ENCODE peak calls at places on chromosomes 13 and 19, in seven cellular contexts. E is GM12878, M is K562, Z is GM12891, F is SK-N-SH, J is H1, Y is HepG2. O is an unnamed sample.

GRCh38 chr13:41631296-41631965 is 174.1 kb downstream of the RGCC start:
- DNase-seq in Y (no peak), F (no peak), E (no peak), J (no peak), M (no peak), Z (no peak), O (no peak)

GRCh38 chr19:1843646-1844394 is 4.5 kb downstream of the REXO1 start:
- DNase-seq in Y (no peak), M (no peak), E (no peak), F (no peak), J (no peak), Z (no peak), O (no peak)

GRCh38 chr19:46953955-46954501 is 65.6 kb upstream of the NPAS1 start:
- DNase-seq in J (no peak), Y (peak; percentile 30), E (no peak), Z (no peak), M (no peak), F (no peak), O (no peak)

GRCh38 chr13:85864963-85865530 is 65.8 kb upstream of the SLITRK6 start:
- DNase-seq in Z (no peak), J (no peak), M (no peak), F (peak; percentile 22), Y (peak; percentile 6), E (no peak), O (no peak)

GRCh38 chr19:495440-496332 is 600 bp upstream of the MADCAM1 start:
- DNase-seq in J (peak; percentile 98), Z (no peak), M (peak; percentile 64), F (peak; percentile 84), E (no peak), Y (no peak), O (peak; percentile 63)

GRCh38 chr19:49488046-49488862 is 846 bp downstream of the RPL13A start:
- DNase-seq in F (no peak), M (no peak), E (no peak), Z (no peak), Y (no peak), J (no peak), O (no peak)

GRCh38 chr19:38274734-38275133 is 10.4 kb downstream of the SPINT2 start:
- DNase-seq in J (no peak), F (no peak), E (no peak), M (no peak), Z (no peak), Y (no peak), O (no peak)

GRCh38 chr13:43981091-43981490 is 101.4 kb downstream of the LACC1 start:
- DNase-seq in Z (no peak), Y (peak; percentile 2), F (peak; percentile 11), E (no peak), J (peak; percentile 72), M (peak; percentile 8), O (no peak)

GRCh38 chr13:76385606-76386005 is 500.6 kb downstream of the KCTD12 start:
- DNase-seq in M (no peak), Y (no peak), F (no peak), J (no peak), E (no peak), Z (no peak), O (no peak)

GRCh38 chr19:53546766-53547541 is 9.0 kb downstream of the ZNF331 start:
- DNase-seq in M (no peak), E (no peak), Y (no peak), F (peak; percentile 22), J (no peak), Z (no peak), O (no peak)

GRCh38 chr19:31668916-31669315 is 319.7 kb upstream of the TSHZ3 start:
- DNase-seq in J (no peak), M (no peak), F (no peak), E (no peak), Z (no peak), Y (no peak), O (no peak)

GRCh38 chr13:74575729-74576125 is 441.5 kb upstream of the KLF12 start:
- DNase-seq in J (peak; percentile 78), Z (no peak), F (peak; percentile 90), M (peak; percentile 19), Y (no peak), E (no peak), O (no peak)

GRCh38 chr13:27853871-27854270 is 61.6 kb downstream of the GSX1 start:
- DNase-seq in E (no peak), Y (no peak), F (no peak), Z (no peak), J (no peak), M (no peak), O (no peak)

GRCh38 chr13:31761951-31762350 is 22.6 kb downstream of the RXFP2 start:
- DNase-seq in M (no peak), J (no peak), E (no peak), F (no peak), Z (no peak), Y (no peak), O (no peak)

GRCh38 chr13:31764556-31764955 is 25.2 kb downstream of the RXFP2 start:
- DNase-seq in Y (no peak), Z (no peak), M (no peak), J (no peak), E (no peak), F (no peak), O (no peak)

GRCh38 chr13:31767175-31767900 is 28.0 kb downstream of the RXFP2 start:
- DNase-seq in F (no peak), Y (no peak), M (no peak), E (no peak), J (no peak), Z (no peak), O (no peak)

GRCh38 chr13:31768351-31768750 is 29.0 kb downstream of the RXFP2 start:
- DNase-seq in F (no peak), M (no peak), J (no peak), Z (no peak), Y (no peak), E (no peak), O (no peak)

GRCh38 chr13:31765441-31765840 is 26.1 kb downstream of the RXFP2 start:
- DNase-seq in Z (no peak), J (no peak), F (no peak), E (no peak), Y (no peak), M (no peak), O (no peak)
- TF ChIP-seq TAF1 in Z (no peak), J (no peak), F (no peak), E (no peak), Y (no peak), M (no peak), O (no peak)

DNA sequence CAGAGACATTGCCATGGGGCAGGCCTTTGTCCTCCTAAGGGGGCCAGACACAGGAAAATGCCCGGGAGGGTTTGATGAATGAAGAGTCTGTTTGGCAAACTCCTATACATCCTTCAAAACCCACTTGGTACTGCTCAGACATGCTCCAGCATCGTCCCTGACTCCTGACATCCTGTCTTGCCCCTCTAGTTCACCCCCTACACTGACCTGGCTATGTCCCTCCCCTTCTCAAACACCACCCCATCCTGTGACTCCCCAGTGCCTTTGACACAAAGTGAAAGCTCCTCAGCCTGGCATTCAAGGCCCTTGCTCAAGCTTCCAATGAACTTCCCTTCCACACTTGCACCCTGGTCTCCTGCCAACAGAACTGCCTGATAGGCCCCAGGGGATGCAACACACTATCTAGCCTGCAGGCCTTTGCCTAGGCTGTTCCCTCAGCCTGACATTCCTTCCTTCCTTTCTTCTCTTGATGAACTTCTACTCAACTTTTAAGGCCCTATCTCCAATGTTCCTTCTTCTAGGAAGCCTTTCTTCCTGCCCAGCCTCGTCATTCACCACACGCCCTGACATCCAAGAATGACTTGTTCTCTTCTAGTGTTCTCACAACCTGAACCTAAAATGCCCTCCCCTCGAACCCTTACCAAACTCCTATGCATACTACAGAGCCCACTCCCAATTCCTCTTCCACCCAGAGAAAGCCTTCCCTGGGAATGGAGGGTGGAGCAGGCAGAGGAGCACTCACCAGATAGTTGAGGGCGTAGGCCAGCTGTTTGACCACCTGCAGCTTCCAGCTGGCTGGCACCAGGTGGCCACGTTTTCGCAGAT is 12.4 kb downstream of the JAK3 start:
- DNase-seq in E (no peak), J (no peak), Y (no peak), M (no peak), Z (no peak), F (no peak), O (no peak)
- TF ChIP-seq TAF1 in E (no peak), J (no peak), Y (no peak), M (no peak), Z (no peak), F (no peak), O (no peak)

GRCh38 chr13:33934343-33934742 is 116.4 kb downstream of the RFC3 start:
- DNase-seq in M (no peak), Y (no peak), E (no peak), J (no peak), Z (no peak), F (no peak), O (no peak)

GRCh38 chr13:33933810-33934209 is 115.9 kb downstream of the RFC3 start:
- DNase-seq in Y (no peak), M (no peak), Z (no peak), F (no peak), J (no peak), E (no peak), O (no peak)

GRCh38 chr13:33932765-33933406 is 114.9 kb downstream of the RFC3 start:
- DNase-seq in Y (no peak), M (no peak), E (no peak), J (no peak), Z (no peak), F (peak; percentile 11), O (no peak)

GRCh38 chr13:33934936-33935510 is 117.1 kb downstream of the RFC3 start:
- DNase-seq in E (no peak), F (no peak), Z (no peak), J (no peak), Y (no peak), M (no peak), O (no peak)

DNA sequence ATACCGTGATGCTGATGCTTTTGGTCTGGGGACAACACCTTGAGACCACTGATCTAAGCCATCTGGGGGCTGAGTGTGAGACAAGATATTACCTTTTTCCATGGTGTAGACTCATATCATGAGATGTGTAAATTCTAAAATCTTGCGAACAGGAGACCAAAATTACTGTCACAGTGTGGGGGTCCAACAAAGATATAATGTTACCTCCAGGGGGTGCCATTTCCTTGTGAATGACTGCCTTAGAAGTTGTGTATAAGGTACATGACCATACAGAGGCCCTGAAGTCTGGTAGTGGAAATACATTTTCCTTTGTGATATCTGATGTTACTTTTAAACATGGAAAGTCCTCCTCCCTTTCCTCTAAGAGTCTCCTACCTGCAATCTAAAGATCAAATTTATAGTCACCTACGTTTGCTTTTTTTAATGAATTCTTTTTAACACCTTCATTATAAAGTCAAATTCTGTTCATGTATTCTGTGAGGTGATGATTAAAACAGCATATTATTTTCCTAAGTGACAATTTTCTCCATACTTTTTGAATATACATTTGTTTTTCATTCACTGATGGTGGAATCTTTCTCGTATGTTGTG is 113.5 kb downstream of the RFC3 start:
- DNase-seq in J (no peak), F (peak; percentile 7), Z (no peak), Y (peak; percentile 65), M (peak; percentile 16), E (peak; percentile 4), O (no peak)
- TF ChIP-seq TAF1 in J (no peak), F (no peak), Z (no peak), Y (no peak), M (no peak), E (no peak), O (no peak)

DNA sequence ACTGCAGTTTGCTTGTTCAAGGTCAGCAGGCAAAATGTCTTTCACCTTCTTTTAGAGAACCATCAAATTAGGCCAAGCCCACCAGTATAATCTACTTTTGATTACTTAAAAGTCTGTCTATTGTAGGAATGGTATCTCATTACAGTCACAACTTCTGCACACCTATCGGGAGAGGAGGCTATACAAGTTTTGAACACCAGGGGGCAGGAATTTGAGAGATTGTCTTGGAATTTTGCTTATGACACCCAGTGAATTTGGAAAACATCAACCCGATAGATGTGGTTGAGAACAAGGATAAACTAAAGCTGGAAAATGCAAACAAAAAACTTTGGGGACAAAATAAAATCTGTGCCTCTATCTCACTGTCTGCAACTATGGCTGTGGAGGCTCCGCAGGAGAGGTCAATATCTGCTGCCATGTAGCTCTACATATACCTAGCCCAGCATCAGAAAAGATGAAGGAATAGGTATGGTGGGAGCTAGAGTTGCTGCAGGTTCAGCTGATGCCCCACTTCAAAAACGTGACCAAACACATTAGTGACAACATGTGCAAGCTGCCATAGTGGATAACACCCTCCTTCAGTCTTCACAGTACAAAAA is 1299.2 kb upstream of the SPRY2 start:
- DNase-seq in Z (no peak), F (peak; percentile 8), Y (peak; percentile 25), M (peak; percentile 3), E (no peak), J (peak; percentile 61), O (no peak)
- TF ChIP-seq TAF1 in Z (no peak), F (no peak), Y (no peak), M (no peak), E (no peak), J (no peak), O (no peak)